ENCODE peak calls at places on chromosomes 2 and 18, in four cellular contexts. S, T, X and E are unnamed samples.

GRCh38 chr2:10712186-10712809 is 9.1 kb upstream of the ATP6V1C2 start:
- DNase-seq in X (no peak), S (no peak), T (no peak), E (no peak)

GRCh38 chr2:218345491-218346176 is 11.0 kb upstream of the CATIP start:
- DNase-seq in X (no peak), T (no peak), S (no peak), E (no peak)

GRCh38 chr2:190182071-190182524 is 119.6 kb upstream of the MSTN start:
- DNase-seq in X (no peak), T (no peak), S (no peak), E (no peak)

GRCh38 chr2:205776139-205776538 is 93.8 kb downstream of the NRP2 start:
- DNase-seq in X (peak; percentile 82), S (peak; percentile 55), T (peak; percentile 67), E (no peak)

GRCh38 chr2:124289060-124289459 is 264.0 kb downstream of the CNTNAP5 start:
- DNase-seq in S (no peak), X (no peak), T (no peak), E (no peak)

GRCh38 chr2:19823507-19823906 is 78.3 kb downstream of the TTC32 start:
- DNase-seq in X (no peak), T (no peak), S (no peak), E (no peak)

GRCh38 chr2:215782271-215782670 is 231.1 kb downstream of the MREG start:
- DNase-seq in S (no peak), T (no peak), X (no peak), E (no peak)

GRCh38 chr2:226791487-226792081 is 8.0 kb downstream of the IRS1 start:
- DNase-seq in T (peak; percentile 97), X (peak; percentile 97), S (no peak), E (peak; percentile 91)

GRCh38 chr2:191501390-191502168 is 176.4 kb upstream of the NABP1 start:
- DNase-seq in S (peak; percentile 37), T (no peak), X (no peak), E (no peak)

GRCh38 chr2:10783421-10783820 is 29.2 kb downstream of the PDIA6 start:
- DNase-seq in X (no peak), S (no peak), T (no peak), E (no peak)

GRCh38 chr2:182767578-182767977 is 51.5 kb downstream of the DNAJC10 start:
- DNase-seq in T (no peak), X (no peak), S (peak; percentile 8), E (no peak)

GRCh38 chr2:46446871-46447568 is 32.3 kb upstream of the TMEM247 start:
- DNase-seq in S (no peak), X (no peak), T (no peak), E (no peak)

GRCh38 chr2:236672606-236673005 is 103.0 kb downstream of the ACKR3 start:
- DNase-seq in T (no peak), X (no peak), S (no peak), E (no peak)

GRCh38 chr2:134120718-134121630 is 132.9 kb upstream of the MGAT5 start:
- DNase-seq in S (no peak), T (peak; percentile 85), X (peak; percentile 90), E (peak; percentile 64)

GRCh38 chr2:126990200-126990599 is 91.5 kb downstream of the TEX51 start:
- DNase-seq in X (no peak), T (no peak), S (no peak), E (no peak)

GRCh38 chr2:178280261-178280852 is 86.0 kb downstream of the OSBPL6 start:
- DNase-seq in T (no peak), X (no peak), S (peak; percentile 45), E (peak; percentile 28)

GRCh38 chr2:59044733-59045132 is 803.6 kb upstream of the FANCL start:
- DNase-seq in X (no peak), T (no peak), S (no peak), E (no peak)

GRCh38 chr18:45275367-45276113 is 339.7 kb upstream of the SLC14A2 start:
- DNase-seq in T (no peak), S (peak; percentile 28), X (no peak), E (no peak)

GRCh38 chr2:100064592-100065006 is 77.8 kb downstream of the AFF3 start:
- DNase-seq in X (no peak), S (no peak), T (no peak), E (no peak)
- H3K4me1 ChIP-seq in X (no peaks in the 10 kb centered on the region), S (no peaks in the 10 kb centered on the region), T (peaks cover 17% of the 10 kb centered on the region), E (peaks cover 1% of the 10 kb centered on the region)

GRCh38 chr2:156430978-156431358 is 5.2 kb upstream of the GPD2 start:
- DNase-seq in T (no peak), X (no peak), S (no peak), E (no peak)
- H3K27ac ChIP-seq in T (peak overlapping the region; percentile 8), X (no peak overlapping the region), S (peak overlapping the region; percentile 44), E (peak overlapping the region; percentile 66)

GRCh38 chr18:13696961-13697360 is 29.4 kb downstream of the FAM210A start:
- DNase-seq in T (no peak), S (no peak), X (no peak), E (no peak)
- H3K9me3 ChIP-seq in T (no peaks in the 10 kb centered on the region), S (peaks cover 6% of the 10 kb centered on the region), X (no peaks in the 10 kb centered on the region), E (peaks cover 6% of the 10 kb centered on the region)

GRCh38 chr2:70115646-70116442 is 28.6 kb downstream of the PCBP1 start:
- DNase-seq in S (no peak), T (no peak), X (peak; percentile 57), E (no peak)
- H3K4me1 ChIP-seq in S (peaks cover 37% of the 10 kb centered on the region), T (peaks cover 4% of the 10 kb centered on the region), X (no peaks in the 10 kb centered on the region), E (peaks cover 28% of the 10 kb centered on the region)

GRCh38 chr2:2613279-2614199 is 282.5 kb upstream of the MYT1L start:
- DNase-seq in X (peak; percentile 96), T (peak; percentile 93), S (peak; percentile 77), E (no peak)
- H3K27ac ChIP-seq in X (peak overlapping the region; percentile 70), T (peak overlapping the region; percentile 70), S (no peak overlapping the region), E (no peak overlapping the region)

DNA sequence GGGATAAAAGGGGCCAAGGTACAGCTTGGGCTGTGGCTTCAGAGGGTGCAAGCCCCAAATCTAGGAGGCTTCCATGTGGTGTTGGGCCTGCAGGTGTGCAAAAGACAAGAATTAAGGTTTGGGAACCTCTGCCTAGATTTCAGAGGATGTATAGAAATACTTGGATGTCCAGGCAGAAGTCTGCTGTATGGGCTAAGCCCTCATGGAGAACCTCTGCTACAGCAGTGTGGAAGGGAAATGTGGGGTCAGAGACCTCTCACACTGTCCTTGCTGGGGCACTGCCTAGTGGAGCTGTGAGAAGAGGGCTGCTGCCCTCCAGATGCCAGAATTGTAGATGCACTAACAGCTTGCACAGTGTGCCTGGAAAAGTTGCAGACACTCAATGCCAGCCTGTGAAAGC is 880.6 kb upstream of the ID2 start:
- DNase-seq in X (no peak), S (no peak), T (no peak), E (no peak)
- H3K9me3 ChIP-seq in X (peaks cover 3% of the 10 kb centered on the region), S (no peaks in the 10 kb centered on the region), T (no peaks in the 10 kb centered on the region), E (peaks cover 8% of the 10 kb centered on the region)

GRCh38 chr18:9926977-9927376 is 13.2 kb downstream of the VAPA start:
- DNase-seq in S (no peak), X (no peak), T (no peak), E (no peak)

GRCh38 chr18:9926223-9926894 is 12.5 kb downstream of the VAPA start:
- DNase-seq in S (no peak), T (no peak), X (no peak), E (no peak)

GRCh38 chr18:9928646-9929259 is 14.9 kb downstream of the VAPA start:
- DNase-seq in T (no peak), S (no peak), X (no peak), E (no peak)

GRCh38 chr18:9925795-9926194 is 12.0 kb downstream of the VAPA start:
- DNase-seq in X (no peak), S (no peak), T (no peak), E (no peak)

DNA sequence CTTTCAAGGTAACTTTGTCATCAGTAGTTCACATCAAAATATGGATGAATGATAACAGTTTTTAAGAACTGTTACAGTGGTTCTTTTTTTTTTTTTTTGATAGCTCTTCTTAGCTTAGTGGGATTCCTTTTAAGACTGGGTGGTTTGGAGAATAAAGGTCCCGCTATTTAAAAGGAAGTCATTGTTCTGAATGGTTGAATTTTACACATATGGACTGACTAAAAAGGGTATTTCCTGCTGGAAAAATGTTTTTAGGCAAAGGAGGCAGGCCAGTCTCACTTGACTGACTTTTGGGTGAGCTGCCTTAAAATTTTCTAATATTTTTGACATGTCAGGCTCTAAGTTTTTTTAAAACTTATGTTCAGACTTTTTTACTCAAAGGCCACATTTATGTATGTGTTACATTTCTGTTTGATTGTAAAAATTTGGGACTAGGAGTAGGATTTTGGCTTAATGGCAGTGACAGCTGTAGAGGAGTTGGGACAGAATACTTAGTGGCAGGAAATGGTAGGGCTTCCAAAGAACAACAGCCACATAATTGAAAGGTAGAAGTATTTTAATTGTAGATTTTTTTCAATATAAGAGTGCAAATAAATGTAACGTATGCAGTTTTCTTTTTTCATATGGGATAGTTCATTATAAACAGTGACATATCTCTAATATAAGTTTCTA is 13.7 kb downstream of the VAPA start:
- DNase-seq in S (no peak), X (no peak), T (no peak), E (no peak)
- H3K4me1 ChIP-seq in S (peaks cover 57% of the 10 kb centered on the region), X (peaks cover 4% of the 10 kb centered on the region), T (peaks cover 78% of the 10 kb centered on the region), E (peaks cover 37% of the 10 kb centered on the region)